ENCODE peak calls at places on chromosomes 12 and 14, in nine cellular contexts. Q, W, Z, E, R, H, T, N and U are unnamed samples.
A peak's percentile ranks its signal among the peaks of the same experiment; 100 is the strongest.

GRCh38 chr14:80264698-80265097 is 53.4 kb upstream of the DIO2 start:
- DNase-seq in Z (no peak), T (no peak), Q (no peak), N (no peak), R (no peak), E (no peak), W (no peak), H (no peak), U (no peak)

GRCh38 chr14:100281286-100282082 is 24.8 kb downstream of the SLC25A29 start:
- DNase-seq in Q (no peak), H (peak; percentile 63), W (no peak), N (no peak), R (no peak), T (no peak), E (no peak), Z (no peak), U (no peak)

GRCh38 chr12:79046021-79046420 is 181.4 kb downstream of the SYT1 start:
- DNase-seq in W (no peak), R (no peak), H (no peak), Z (no peak), Q (no peak), T (no peak), N (no peak), E (no peak), U (no peak)

GRCh38 chr12:5684989-5685388 is 253.1 kb downstream of the NTF3 start:
- DNase-seq in H (no peak), T (no peak), E (no peak), Z (no peak), N (no peak), W (no peak), R (no peak), Q (no peak), U (no peak)

GRCh38 chr14:72790887-72791566 is 102.9 kb downstream of the DPF3 start:
- DNase-seq in R (no peak), N (no peak), T (no peak), H (no peak), Z (no peak), E (no peak), W (peak; percentile 75), Q (no peak), U (peak; percentile 16)

GRCh38 chr12:62123721-62124203 is 136.4 kb upstream of the USP15 start:
- DNase-seq in E (peak; percentile 56), H (no peak), R (no peak), N (peak; percentile 2), W (no peak), Q (peak; percentile 48), Z (peak; percentile 17), T (peak; percentile 57), U (peak; percentile 62)

GRCh38 chr12:43278268-43278832 is 273.7 kb downstream of the ADAMTS20 start:
- DNase-seq in H (no peak), E (no peak), Z (no peak), T (no peak), N (no peak), R (no peak), Q (no peak), W (no peak), U (peak; percentile 14)

GRCh38 chr14:50774542-50775267 is 56.3 kb downstream of the NIN start:
- DNase-seq in Q (no peak), Z (no peak), T (peak; percentile 64), E (peak; percentile 23), R (no peak), H (no peak), W (no peak), N (no peak), U (no peak)

GRCh38 chr12:25436206-25436912 is 116.7 kb downstream of the LMNTD1 start:
- DNase-seq in Z (peak; percentile 52), Q (peak; percentile 85), N (peak; percentile 82), H (peak; percentile 65), T (peak; percentile 96), R (no peak), E (peak; percentile 89), W (no peak), U (peak; percentile 78)

GRCh38 chr12:19273482-19274330 is 144.2 kb downstream of the PLEKHA5 start:
- DNase-seq in E (peak; percentile 97), Z (peak; percentile 73), Q (peak; percentile 97), H (peak; percentile 84), N (no peak), W (peak; percentile 84), R (peak; percentile 53), T (peak; percentile 96), U (peak; percentile 25)

GRCh38 chr14:37124617-37125016 is 47.8 kb downstream of the SLC25A21 start:
- DNase-seq in H (no peak), W (no peak), E (no peak), Z (no peak), N (no peak), R (no peak), T (no peak), Q (no peak), U (peak; percentile 0)

GRCh38 chr12:120290541-120291312 is 976 bp downstream of the RNU4-2 start:
- DNase-seq in N (peak; percentile 46), Q (no peak), E (no peak), Z (peak; percentile 55), T (no peak), W (no peak), R (peak; percentile 49), H (peak; percentile 49), U (no peak)

GRCh38 chr12:76591461-76591860 is 31.9 kb upstream of the OSBPL8 start:
- DNase-seq in N (no peak), Z (no peak), W (no peak), E (peak; percentile 48), R (no peak), H (no peak), Q (peak; percentile 39), T (peak; percentile 98), U (no peak)

DNA sequence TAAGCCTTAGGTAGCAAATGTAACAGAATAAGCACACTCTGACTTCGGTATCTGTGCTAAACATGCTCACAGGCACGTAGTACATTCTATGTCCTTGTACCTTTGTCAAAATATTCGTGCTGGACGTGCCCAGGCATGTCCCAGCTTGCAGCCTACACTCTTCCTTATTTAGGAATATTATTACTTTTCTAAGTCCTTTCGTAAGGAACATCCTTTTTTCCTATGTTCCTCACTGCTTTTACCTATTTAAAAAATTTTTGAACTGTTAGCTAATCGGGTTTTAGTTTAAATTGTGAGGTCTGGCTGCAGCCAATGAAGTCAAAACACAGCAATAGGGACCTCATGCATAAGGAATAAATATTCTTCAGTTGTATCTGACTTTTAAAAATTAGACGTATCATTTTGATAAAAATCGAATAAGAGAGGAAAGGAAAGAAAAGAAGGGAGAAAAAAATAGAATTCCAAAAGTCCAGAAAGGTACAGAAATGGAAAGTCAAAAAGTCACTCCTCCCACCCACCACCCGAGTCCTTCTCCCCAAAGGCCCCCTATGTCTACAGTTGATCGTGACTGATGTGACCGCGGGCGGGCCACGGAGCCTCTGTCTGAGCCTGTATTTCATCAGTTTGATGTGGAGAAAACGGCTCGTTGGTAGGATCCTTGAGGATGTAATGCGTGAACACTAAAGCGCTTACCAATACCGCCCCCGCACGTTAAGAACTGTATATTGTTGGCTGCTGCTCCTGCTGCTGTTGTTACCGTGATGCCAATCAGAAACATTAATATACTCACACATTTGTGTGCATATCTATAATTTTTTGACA is 24.4 kb upstream of the UBC start:
- DNase-seq in R (peak; percentile 88), Q (peak; percentile 91), H (no peak), E (peak; percentile 88), N (no peak), W (peak; percentile 74), Z (peak; percentile 82), T (peak; percentile 92), U (peak; percentile 84)
- H3K4me3 ChIP-seq in R (peak overlapping the region; percentile 56), Q (peak overlapping the region; percentile 47), H (peak overlapping the region; percentile 68), E (peak overlapping the region; percentile 39), N (peak overlapping the region; percentile 44), W (peak overlapping the region; percentile 65), Z (no peak overlapping the region), T (peak overlapping the region; percentile 42), U (peak overlapping the region; percentile 67)

DNA sequence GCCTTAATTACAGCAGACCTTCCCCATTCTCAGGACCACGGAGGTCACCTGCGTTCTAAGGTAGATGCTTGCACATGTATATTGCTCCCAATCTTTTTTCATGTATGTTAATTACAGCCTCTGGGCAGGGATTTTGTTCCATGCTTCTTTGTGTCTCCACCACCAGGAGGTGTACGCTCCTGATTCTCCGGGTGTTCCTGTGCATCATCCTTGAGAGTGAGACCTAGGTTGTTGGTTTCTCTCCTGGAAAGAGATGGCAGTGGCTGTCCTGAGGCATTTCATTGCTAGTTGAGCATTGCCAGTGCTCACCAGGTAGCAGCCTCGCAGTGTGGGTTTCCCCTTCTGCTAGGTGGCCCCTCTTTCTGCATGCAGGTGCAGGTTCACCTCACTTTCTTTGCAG is 52.8 kb downstream of the KCNK13 start:
- DNase-seq in Z (no peak), Q (no peak), E (no peak), N (no peak), H (no peak), W (no peak), T (no peak), R (no peak), U (no peak)
- TF ChIP-seq CTCF in Z (no peak), Q (no peak), E (no peak), N (peak; percentile 34), H (peak; percentile 9), W (no peak), T (no peak), R (no peak), U (no peak)

GRCh38 chr12:107845226-107845979 is 70.9 kb downstream of the ASCL4 start:
- DNase-seq in Z (no peak), T (no peak), H (peak; percentile 83), E (no peak), N (no peak), R (no peak), Q (no peak), W (no peak), U (no peak)
- H3K4me3 ChIP-seq in Z (no peak overlapping the region), T (no peak overlapping the region), H (no peak overlapping the region), E (no peak overlapping the region), N (no peak overlapping the region), R (no peak overlapping the region), Q (no peak overlapping the region), W (no peak overlapping the region), U (no peak overlapping the region)

GRCh38 chr12:48007206-48007605 is 2.9 kb upstream of the COL2A1 start:
- DNase-seq in T (no peak), R (no peak), W (no peak), E (no peak), N (no peak), Q (no peak), H (peak; percentile 58), Z (no peak), U (no peak)

GRCh38 chr12:48008349-48008748 is 4.1 kb upstream of the COL2A1 start:
- DNase-seq in E (no peak), Z (no peak), R (no peak), Q (no peak), H (no peak), W (no peak), T (no peak), N (no peak), U (no peak)

GRCh38 chr12:48009471-48009870 is 5.2 kb upstream of the COL2A1 start:
- DNase-seq in W (no peak), R (no peak), T (no peak), H (no peak), E (no peak), N (no peak), Q (no peak), Z (no peak), U (no peak)

GRCh38 chr12:48010366-48010970 is 6.2 kb upstream of the COL2A1 start:
- DNase-seq in Z (no peak), Q (no peak), E (no peak), N (no peak), R (no peak), W (no peak), T (no peak), H (no peak), U (no peak)

DNA sequence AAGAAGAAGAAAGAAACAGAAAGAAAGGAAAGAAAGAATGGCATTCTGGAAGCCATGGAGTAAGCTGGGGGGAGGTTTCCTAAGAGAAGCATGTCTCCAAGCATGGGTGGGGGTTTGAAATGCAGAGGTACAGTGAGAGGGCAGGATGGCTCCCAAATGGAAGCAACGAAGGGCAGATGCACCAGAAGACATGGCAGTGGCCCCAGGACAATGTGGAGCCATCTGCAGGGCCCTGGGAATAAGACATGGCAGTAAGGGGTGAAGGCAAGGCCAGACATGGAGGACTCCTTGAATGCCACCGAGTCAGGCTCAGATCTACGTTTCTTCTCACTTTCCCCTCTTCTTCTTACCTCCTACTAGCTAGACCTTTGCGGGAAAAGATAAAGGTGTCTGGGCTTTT is 4.7 kb upstream of the COL2A1 start:
- DNase-seq in R (no peak), T (no peak), W (no peak), N (no peak), H (no peak), Q (no peak), Z (no peak), E (no peak), U (no peak)
- TF ChIP-seq CTCF in R (no peak), T (no peak), W (no peak), N (no peak), H (no peak), Q (no peak), Z (no peak), E (no peak), U (no peak)